ENCODE peak calls at places on chromosomes 16 and 17, in eight cellular contexts. D is naive thymus-derived CD4-positive, alpha-beta T cell; V is posterior vena cava; P is mesendoderm; M is Peyer's patch; W is cardiac fibroblast; S is esophagus muscularis mucosa; C is body of pancreas. L is an unnamed sample.

GRCh38 chr16:8178271-8178670 is 412.0 kb downstream of the TMEM114 start:
- DNase-seq in S (no peak), W (no peak), P (no peak), M (no peak), C (no peak), D (no peak), V (no peak), L (no peak)

GRCh38 chr17:55144518-55144917 is 120.2 kb upstream of the HLF start:
- DNase-seq in P (no peak), M (no peak), S (no peak), V (no peak), D (no peak), W (no peak), C (no peak), L (no peak)

GRCh38 chr16:23377071-23377931 is 75.2 kb downstream of the SCNN1B start:
- DNase-seq in V (no peak), D (no peak), C (no peak), W (no peak), P (no peak), S (no peak), M (no peak), L (no peak)

GRCh38 chr16:842061-842476 is 41.5 kb upstream of the GNG13 start:
- DNase-seq in P (no peak), D (no peak), C (peak; percentile 36), W (peak; percentile 56), V (no peak), M (no peak), S (no peak), L (no peak)

GRCh38 chr16:67425581-67425980 is 5.3 kb upstream of the HSD11B2 start:
- DNase-seq in V (no peak), D (no peak), M (no peak), P (no peak), C (no peak), W (no peak), S (no peak), L (no peak)

GRCh38 chr16:80997139-80997798 is 9.4 kb downstream of the CMC2 start:
- DNase-seq in S (no peak), W (peak; percentile 39), V (no peak), P (no peak), C (no peak), D (no peak), M (no peak), L (no peak)

GRCh38 chr17:33664116-33664840 is 371.2 kb upstream of the ASIC2 start:
- DNase-seq in P (no peak), W (no peak), S (no peak), D (no peak), C (no peak), V (no peak), M (no peak), L (no peak)

GRCh38 chr17:56416682-56417351 is 176.7 kb upstream of the NOG start:
- DNase-seq in D (no peak), P (no peak), W (no peak), C (no peak), V (no peak), M (no peak), S (no peak), L (no peak)

GRCh38 chr16:89430436-89431157 is 59.8 kb downstream of the ANKRD11 start:
- DNase-seq in W (no peak), M (no peak), V (no peak), P (no peak), D (no peak), S (no peak), C (no peak), L (no peak)

GRCh38 chr17:17433260-17433659 is 43.5 kb upstream of the MED9 start:
- DNase-seq in C (no peak), D (no peak), P (no peak), S (no peak), W (peak; percentile 87), M (no peak), V (no peak), L (no peak)

GRCh38 chr17:31433091-31433790 is 41.8 kb downstream of the RAB11FIP4 start:
- DNase-seq in S (no peak), P (no peak), W (no peak), D (peak; percentile 32), V (no peak), M (no peak), C (no peak), L (peak; percentile 70)

GRCh38 chr17:17171991-17172939 is 33.9 kb downstream of the PLD6 start:
- DNase-seq in C (peak; percentile 23), P (peak; percentile 28), V (no peak), W (no peak), D (no peak), S (no peak), M (no peak), L (no peak)

GRCh38 chr17:41178843-41179616 is 1.0 kb upstream of the KRTAP4-2 start:
- DNase-seq in W (peak; percentile 13), P (no peak), V (no peak), C (no peak), D (no peak), M (no peak), S (no peak), L (no peak)